ENCODE peak calls at places on chromosomes 13 and 19, in nine cellular contexts. G is A549; P is stimulated activated CD8-positive, alpha-beta memory T cell treated with anti-CD3 and anti-CD28 coated beads, Interleukin-2, amount 100 ng/mL, for 48 hours; Y is AG04449; H is NCI-H748 treated with DMSO at 0.1 percent for 48 hours; C is tibial artery; D is PC-3; Z is stimulated activated CD4-positive, alpha-beta T cell treated with anti-CD3 and anti-CD28 coated beads, Interleukin-15, amount 100 ng/mL, for 1 hour; R is AG04450. T is an unnamed sample.

GRCh38 chr19:11806354-11807098 is 7.5 kb upstream of the ZNF440 start:
- DNase-seq in G (no peak), P (no peak), Y (no peak), H (no peak), C (no peak), D (no peak), Z (no peak), R (no peak), T (no peak)

GRCh38 chr13:28147489-28147888 is 9.1 kb downstream of the PAN3 start:
- DNase-seq in G (no peak), P (no peak), Y (no peak), H (no peak), C (no peak), D (peak; percentile 2), Z (no peak), R (no peak), T (no peak)

GRCh38 chr19:782195-783043 is 14.8 kb upstream of the PTBP1 start:
- DNase-seq in G (peak; percentile 47), P (no peak), Y (peak; percentile 17), H (no peak), C (no peak), D (peak; percentile 86), Z (no peak), R (no peak), T (peak; percentile 96)

GRCh38 chr19:10936661-10937084 is 8.1 kb downstream of the TIMM29 start:
- DNase-seq in G (peak; percentile 56), P (no peak), Y (peak; percentile 19), H (peak; percentile 46), C (no peak), D (peak; percentile 94), Z (no peak), R (peak; percentile 71), T (peak; percentile 84)

GRCh38 chr13:23865065-23865464 is 24.1 kb downstream of the MIPEP start:
- DNase-seq in G (no peak), P (no peak), Y (no peak), H (no peak), C (no peak), D (no peak), Z (no peak), R (no peak), T (no peak)

GRCh38 chr19:45404557-45405434 is at the start of gene PPP1R13L:
- DNase-seq in G (peak; percentile 95), P (peak; percentile 27), Y (no peak), H (peak; percentile 90), C (peak; percentile 77), D (peak; percentile 90), Z (no peak), R (no peak), T (peak; percentile 97)

GRCh38 chr19:7372810-7373209 is 24.1 kb downstream of the ARHGEF18 start:
- DNase-seq in G (no peak), P (no peak), Y (no peak), H (no peak), C (no peak), D (no peak), Z (no peak), R (no peak), T (no peak)

GRCh38 chr19:11420429-11420893 is 1.3 kb upstream of the RGL3 start:
- DNase-seq in G (no peak), P (no peak), Y (no peak), H (no peak), C (peak; percentile 79), D (no peak), Z (no peak), R (no peak), T (peak; percentile 53)

GRCh38 chr13:51542358-51542972 is 41.8 kb upstream of the WDFY2 start:
- DNase-seq in G (no peak), P (no peak), Y (no peak), H (no peak), C (no peak), D (no peak), Z (no peak), R (no peak), T (no peak)

GRCh38 chr19:35901055-35901644 is 810 bp upstream of the NFKBID start:
- DNase-seq in G (no peak), P (no peak), Y (peak; percentile 9), H (no peak), C (no peak), D (peak; percentile 27), Z (no peak), R (no peak), T (no peak)

GRCh38 chr19:14561832-14562351 is 10.0 kb downstream of the NDUFB7 start:
- DNase-seq in G (no peak), P (no peak), Y (no peak), H (no peak), C (peak; percentile 41), D (no peak), Z (no peak), R (no peak), T (peak; percentile 64)

GRCh38 chr19:6616011-6616410 is 25.1 kb upstream of the CD70 start:
- DNase-seq in G (no peak), P (no peak), Y (no peak), H (no peak), C (no peak), D (peak; percentile 68), Z (no peak), R (no peak), T (no peak)

GRCh38 chr13:67143544-67144115 is 86.5 kb downstream of the PCDH9 start:
- DNase-seq in G (no peak), P (no peak), Y (no peak), H (no peak), C (no peak), D (no peak), Z (no peak), R (no peak), T (no peak)

GRCh38 chr19:8412783-8413592 is at the start of gene MARCHF2:
- DNase-seq in G (peak; percentile 66), P (peak; percentile 91), Y (peak; percentile 74), H (peak; percentile 38), C (peak; percentile 96), D (peak; percentile 99), Z (peak; percentile 97), R (peak; percentile 94), T (peak; percentile 95)

GRCh38 chr13:50198508-50198907 is 183.3 kb downstream of the KCNRG start:
- DNase-seq in G (no peak), P (no peak), Y (no peak), H (peak; percentile 51), C (no peak), D (peak; percentile 74), Z (no peak), R (no peak), T (no peak)

GRCh38 chr13:41916173-41916954 is 44.5 kb downstream of the VWA8 start:
- DNase-seq in G (no peak), P (no peak), Y (peak; percentile 83), H (no peak), C (no peak), D (peak; percentile 59), Z (no peak), R (peak; percentile 66), T (no peak)

GRCh38 chr13:50843256-50844043 is at the start of gene DLEU7:
- DNase-seq in G (no peak), P (no peak), Y (no peak), H (no peak), C (no peak), D (no peak), Z (no peak), R (no peak), T (peak; percentile 69)

GRCh38 chr13:52348081-52348480 is 57.9 kb downstream of the THSD1 start:
- DNase-seq in G (no peak), P (no peak), Y (peak; percentile 70), H (no peak), C (no peak), D (no peak), Z (no peak), R (peak; percentile 57), T (no peak)

GRCh38 chr19:45569619-45570421 is 14.8 kb downstream of the OPA3 start:
- DNase-seq in G (peak; percentile 62), P (peak; percentile 47), Y (no peak), H (peak; percentile 59), C (no peak), D (peak; percentile 56), Z (peak; percentile 42), R (no peak), T (peak; percentile 86)

GRCh38 chr19:50569938-50570540 is 1.8 kb upstream of the LRRC4B start:
- DNase-seq in G (no peak), P (no peak), Y (no peak), H (no peak), C (no peak), D (no peak), Z (no peak), R (no peak), T (no peak)

GRCh38 chr13:21142766-21143165 is 33.6 kb downstream of the SKA3 start:
- DNase-seq in G (no peak), P (no peak), Y (no peak), H (no peak), C (no peak), D (no peak), Z (no peak), R (no peak), T (no peak)

GRCh38 chr13:110387451-110388140 is 80.5 kb downstream of the COL4A2 start:
- DNase-seq in G (no peak), P (no peak), Y (no peak), H (no peak), C (peak; percentile 60), D (no peak), Z (no peak), R (no peak), T (peak; percentile 85)

GRCh38 chr13:50400035-50400726 is 384.9 kb downstream of the KCNRG start:
- DNase-seq in G (no peak), P (no peak), Y (no peak), H (no peak), C (no peak), D (no peak), Z (no peak), R (no peak), T (no peak)

GRCh38 chr13:41610426-41610825 is 153.1 kb downstream of the RGCC start:
- DNase-seq in G (no peak), P (no peak), Y (peak; percentile 89), H (peak; percentile 73), C (no peak), D (peak; percentile 91), Z (no peak), R (peak; percentile 94), T (peak; percentile 52)

GRCh38 chr19:4053423-4054324 is 13.0 kb downstream of the ZBTB7A start:
- DNase-seq in G (no peak), P (no peak), Y (no peak), H (no peak), C (no peak), D (no peak), Z (no peak), R (no peak), T (no peak)

GRCh38 chr13:44011036-44011435 is 131.3 kb downstream of the LACC1 start:
- DNase-seq in G (no peak), P (no peak), Y (no peak), H (no peak), C (no peak), D (no peak), Z (no peak), R (no peak), T (no peak)

GRCh38 chr19:14146789-14147216 is 10.4 kb upstream of the ASF1B start:
- DNase-seq in G (no peak), P (no peak), Y (peak; percentile 46), H (no peak), C (no peak), D (peak; percentile 16), Z (no peak), R (peak; percentile 34), T (no peak)

GRCh38 chr13:29472317-29472961 is 123.0 kb downstream of the SLC7A1 start:
- DNase-seq in G (peak; percentile 28), P (peak; percentile 28), Y (no peak), H (peak; percentile 41), C (peak; percentile 32), D (peak; percentile 67), Z (peak; percentile 10), R (no peak), T (peak; percentile 64)

GRCh38 chr19:53594811-53595509 is 36.8 kb upstream of the DPRX start:
- DNase-seq in G (no peak), P (no peak), Y (no peak), H (no peak), C (no peak), D (no peak), Z (no peak), R (no peak), T (peak; percentile 77)

GRCh38 chr13:80877209-80877943 is 536.5 kb upstream of the SPRY2 start:
- DNase-seq in G (no peak), P (no peak), Y (no peak), H (no peak), C (no peak), D (no peak), Z (no peak), R (no peak), T (no peak)

GRCh38 chr13:111667757-111668156 is 347.3 kb downstream of the TEX29 start:
- DNase-seq in G (no peak), P (no peak), Y (no peak), H (no peak), C (no peak), D (no peak), Z (no peak), R (no peak), T (no peak)

T was measured in ELF-1.